ENCODE peak calls at places on chromosomes 13 and 19, in nine cellular contexts. A, M, K, J, U, H, S, X and G are unnamed samples.

GRCh38 chr19:39199025-39199424 is 2.3 kb downstream of the NCCRP1 start:
- DNase-seq in M (no peak), U (no peak), A (peak), S (no peak), X (no peak), J (peak), H (no peak), K (no peak), G (no peak)

GRCh38 chr19:55373993-55374757 is 2.5 kb upstream of the TMEM190 start:
- DNase-seq in X (no peak), H (no peak), U (no peak), A (no peak), K (no peak), M (no peak), J (no peak), S (no peak), G (no peak)

GRCh38 chr19:36203293-36203692 is 11.2 kb downstream of the ZNF565 start:
- DNase-seq in J (no peak), A (no peak), K (no peak), X (no peak), S (no peak), H (no peak), U (no peak), M (no peak), G (no peak)

GRCh38 chr13:95154441-95154886 is 146.8 kb downstream of the ABCC4 start:
- DNase-seq in U (no peak), X (peak), M (no peak), A (peak), K (peak), H (no peak), J (no peak), S (no peak), G (peak)

GRCh38 chr19:49639401-49640112 is 386 bp downstream of the RRAS start:
- DNase-seq in K (no peak), M (no peak), A (no peak), H (no peak), J (peak), X (no peak), U (no peak), S (no peak), G (no peak)

GRCh38 chr13:42380420-42381164 is 108.6 kb downstream of the AKAP11 start:
- DNase-seq in U (no peak), K (no peak), A (no peak), M (no peak), S (no peak), J (no peak), X (no peak), H (peak), G (no peak)

GRCh38 chr19:57803594-57804325 is 11.0 kb downstream of the ZNF552 start:
- DNase-seq in X (peak), H (no peak), A (peak), J (no peak), U (no peak), S (no peak), K (peak), M (no peak), G (no peak)

GRCh38 chr13:110369400-110369799 is 62.3 kb downstream of the COL4A2 start:
- DNase-seq in K (no peak), U (no peak), H (no peak), M (no peak), S (no peak), X (no peak), J (no peak), A (no peak), G (no peak)

GRCh38 chr19:42193706-42194105 is 23.8 kb downstream of the DEDD2 start:
- DNase-seq in S (no peak), A (no peak), X (no peak), J (no peak), M (no peak), U (no peak), H (no peak), K (no peak), G (no peak)

GRCh38 chr13:29454931-29455481 is 140.5 kb downstream of the SLC7A1 start:
- DNase-seq in H (no peak), S (no peak), J (no peak), A (no peak), X (no peak), K (peak), U (no peak), M (no peak), G (no peak)

GRCh38 chr13:42946927-42947326 is 45.1 kb downstream of the EPSTI1 start:
- DNase-seq in S (no peak), J (no peak), M (no peak), A (peak), U (no peak), X (no peak), H (no peak), K (no peak), G (no peak)

GRCh38 chr19:2324220-2324948 is 4.0 kb downstream of the LSM7 start:
- DNase-seq in M (no peak), X (no peak), K (no peak), J (no peak), H (no peak), U (no peak), A (no peak), S (no peak), G (no peak)

GRCh38 chr13:48502601-48503319 is 30.1 kb downstream of the RCBTB2 start:
- DNase-seq in H (no peak), U (no peak), X (no peak), A (no peak), M (no peak), S (no peak), K (no peak), J (no peak), G (no peak)

GRCh38 chr19:44927746-44928145 is 13.3 kb downstream of the APOC1 start:
- DNase-seq in K (no peak), J (no peak), S (no peak), A (peak), M (no peak), X (no peak), U (no peak), H (no peak), G (no peak)

GRCh38 chr19:1055886-1056620 is 10.9 kb upstream of the ARHGAP45 start:
- DNase-seq in M (no peak), U (no peak), A (no peak), J (no peak), X (no peak), K (no peak), S (no peak), H (no peak), G (no peak)